ENCODE peak calls at places on chromosomes 4 and X, in five cellular contexts. T is RWPE1, Y is left ventricle myocardium inferior, V is IMR-90, X is mesothelial cell of epicardium. G is an unnamed sample.

GRCh38 chr4:14110407-14110806 is 482.9 kb upstream of the BOD1L1 start:
- DNase-seq in Y (no peak), V (peak; percentile 85), T (no peak), X (no peak), G (no peak)

GRCh38 chrX:131792789-131793462 is 230.2 kb upstream of the STK26 start:
- DNase-seq in T (peak; percentile 16), Y (no peak), V (peak; percentile 93), X (no peak), G (no peak)

GRCh38 chr4:102525099-102525498 is 23.9 kb downstream of the NFKB1 start:
- DNase-seq in T (no peak), V (peak; percentile 39), X (no peak), Y (no peak), G (no peak)

GRCh38 chr4:176226736-176227135 is 31.4 kb upstream of the SPATA4 start:
- DNase-seq in V (peak; percentile 48), X (no peak), Y (no peak), T (no peak), G (no peak)

GRCh38 chrX:149286940-149287349 is 218.2 kb downstream of the IDS start:
- DNase-seq in Y (no peak), V (peak; percentile 31), T (peak; percentile 26), X (peak; percentile 53), G (no peak)

GRCh38 chrX:54776987-54777672 is 20.9 kb downstream of the ITIH6 start:
- DNase-seq in T (no peak), V (no peak), X (no peak), Y (no peak), G (no peak)

GRCh38 chr4:4990857-4991540 is 28.3 kb downstream of the CYTL1 start:
- DNase-seq in X (no peak), T (peak; percentile 38), V (peak; percentile 62), Y (peak; percentile 72), G (peak; percentile 95)

GRCh38 chrX:24838624-24839023 is 144.9 kb downstream of the POLA1 start:
- DNase-seq in X (no peak), Y (no peak), V (peak; percentile 50), T (peak; percentile 1), G (no peak)

GRCh38 chrX:38214551-38214950 is 6.1 kb downstream of the SRPX start:
- DNase-seq in Y (no peak), V (peak; percentile 42), T (no peak), X (no peak), G (no peak)

GRCh38 chr4:68872442-68873217 is 56.8 kb downstream of the UGT2B10 start:
- DNase-seq in X (no peak), T (no peak), V (no peak), Y (no peak), G (no peak)

GRCh38 chr4:114052227-114052626 is 72.8 kb upstream of the ARSJ start:
- DNase-seq in Y (no peak), T (no peak), X (no peak), V (no peak), G (no peak)
- TF ChIP-seq CTCF in Y (no peak), T (no peak), X (no peak), V (no peak), G (no peak)

GRCh38 chrX:107674480-107675364 is 46.4 kb downstream of the PRPS1 start:
- DNase-seq in V (no peak), Y (peak; percentile 71), T (peak; percentile 39), X (no peak), G (peak; percentile 92)

GRCh38 chrX:107673401-107673800 is 45.1 kb downstream of the PRPS1 start:
- DNase-seq in X (no peak), T (no peak), V (no peak), Y (no peak), G (no peak)

GRCh38 chrX:107675365-107675654 is 47.0 kb downstream of the PRPS1 start:
- DNase-seq in T (no peak), Y (no peak), V (no peak), X (no peak), G (no peak)

GRCh38 chrX:107672955-107673378 is 44.7 kb downstream of the PRPS1 start:
- DNase-seq in T (peak; percentile 47), Y (peak; percentile 67), V (peak; percentile 56), X (no peak), G (peak; percentile 96)

GRCh38 chrX:107673933-107674479 is 45.7 kb downstream of the PRPS1 start:
- DNase-seq in Y (peak; percentile 83), V (no peak), X (no peak), T (no peak), G (peak; percentile 91)
- TF ChIP-seq CTCF in Y (peak; percentile 27), V (no peak), X (no peak), T (no peak), G (no peak)

GRCh38 chrX:16883487-16883804 is 13.3 kb upstream of the RBBP7 start:
- DNase-seq in T (no peak), X (no peak), Y (no peak), V (no peak), G (no peak)
- TF ChIP-seq CTCF in T (peak; percentile 14), X (no peak), Y (no peak), V (no peak), G (no peak)

GRCh38 chrX:93420635-93421034 is 252.7 kb downstream of the NAP1L3 start:
- DNase-seq in X (no peak), Y (no peak), T (no peak), V (no peak), G (no peak)

GRCh38 chrX:93428497-93428896 is 244.9 kb downstream of the NAP1L3 start:
- DNase-seq in T (no peak), X (no peak), Y (no peak), V (no peak), G (no peak)

GRCh38 chrX:93420090-93420489 is 253.3 kb downstream of the NAP1L3 start:
- DNase-seq in Y (no peak), T (no peak), X (no peak), V (no peak), G (no peak)

GRCh38 chrX:93419642-93420041 is 253.7 kb downstream of the NAP1L3 start:
- DNase-seq in V (no peak), T (no peak), X (no peak), Y (no peak), G (no peak)

DNA sequence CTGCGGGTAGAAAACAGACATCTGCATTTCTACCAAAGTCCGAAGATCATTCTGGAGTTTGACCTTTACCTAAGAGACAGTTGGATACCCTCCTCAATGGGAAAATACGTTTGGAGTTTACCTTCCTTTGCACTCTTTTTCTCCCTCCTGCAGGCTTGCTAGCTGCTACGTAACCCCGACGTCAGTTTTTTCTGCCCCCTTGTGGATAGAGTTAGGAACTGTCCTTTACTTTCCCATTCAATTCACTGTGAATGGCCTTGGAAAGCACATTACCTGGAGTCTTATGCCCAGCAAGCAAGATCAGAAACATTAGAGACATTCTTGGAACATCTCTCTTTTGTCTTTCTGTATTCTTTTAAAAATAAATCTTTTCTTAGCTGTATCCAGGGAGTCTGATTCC is 250.7 kb downstream of the NAP1L3 start:
- DNase-seq in V (peak; percentile 1), T (peak; percentile 1), X (no peak), Y (no peak), G (no peak)
- TF ChIP-seq CTCF in V (peak; percentile 43), T (peak; percentile 19), X (peak; percentile 89), Y (peak; percentile 32), G (no peak)

GRCh38 chrX:53171356-53171755 is 53.7 kb downstream of the KDM5C start:
- DNase-seq in T (no peak), X (no peak), V (no peak), Y (no peak), G (no peak)
- TF ChIP-seq CTCF in T (no peak), X (no peak), V (no peak), Y (no peak), G (no peak)